ENCODE peak calls at places on chromosomes 6 and 20, in seven cellular contexts. V, D, M, A, Z, P and J are unnamed samples.

GRCh38 chr6:150079604-150080003 is 10.7 kb upstream of the ULBP3 start:
- DNase-seq in A (peak), M (peak), P (no peak), V (no peak), D (no peak), Z (no peak), J (no peak)

GRCh38 chr6:168193816-168194701 is 115.0 kb upstream of the FRMD1 start:
- DNase-seq in V (no peak), Z (no peak), M (no peak), P (peak), D (no peak), A (peak), J (no peak)

GRCh38 chr6:143515766-143516355 is 4.3 kb upstream of the FUCA2 start:
- DNase-seq in V (no peak), M (no peak), D (no peak), A (no peak), P (no peak), Z (no peak), J (no peak)

GRCh38 chr20:47317127-47317895 is 39.2 kb downstream of the ZMYND8 start:
- DNase-seq in D (peak), V (peak), Z (peak), P (peak), M (peak), A (peak), J (peak)

GRCh38 chr20:23298155-23298554 is 52.4 kb upstream of the NXT1 start:
- DNase-seq in M (no peak), P (no peak), V (no peak), Z (no peak), D (no peak), A (peak), J (no peak)

GRCh38 chr6:53959717-53960116 is 151.5 kb upstream of the MLIP start:
- DNase-seq in D (no peak), V (no peak), Z (no peak), A (no peak), M (no peak), P (no peak), J (no peak)

GRCh38 chr6:39892490-39893129 is 41.7 kb downstream of the MOCS1 start:
- DNase-seq in P (peak), D (peak), V (peak), A (peak), M (peak), Z (peak), J (no peak)

GRCh38 chr6:3013901-3014674 is 14.4 kb downstream of the NQO2 start:
- DNase-seq in P (no peak), A (no peak), V (no peak), M (no peak), Z (no peak), D (no peak), J (no peak)

GRCh38 chr6:164991573-164991972 is 317.8 kb downstream of the C6orf118 start:
- DNase-seq in V (no peak), D (no peak), A (no peak), M (no peak), P (no peak), Z (no peak), J (no peak)

GRCh38 chr20:2004171-2004570 is 10.3 kb upstream of the PDYN start:
- DNase-seq in M (no peak), Z (no peak), A (peak), P (no peak), V (no peak), D (no peak), J (no peak)

GRCh38 chr6:128295670-128296069 is 224.7 kb downstream of the PTPRK start:
- DNase-seq in P (no peak), Z (no peak), A (no peak), D (no peak), M (no peak), V (no peak), J (no peak)

GRCh38 chr6:142844065-142844755 is 100.8 kb downstream of the HIVEP2 start:
- DNase-seq in D (no peak), Z (peak), V (no peak), M (peak), P (no peak), A (no peak), J (no peak)

GRCh38 chr20:33477386-33478234 is 12.3 kb upstream of the CBFA2T2 start:
- DNase-seq in V (no peak), Z (no peak), A (no peak), D (no peak), M (no peak), P (no peak), J (no peak)

GRCh38 chr20:53824779-53825178 is 231.1 kb upstream of the ZNF217 start:
- DNase-seq in A (no peak), Z (peak), D (no peak), V (no peak), P (no peak), M (peak), J (no peak)

GRCh38 chr6:43886717-43887339 is 116.8 kb downstream of the VEGFA start:
- DNase-seq in V (no peak), Z (no peak), M (no peak), A (no peak), P (no peak), D (no peak), J (no peak)

GRCh38 chr6:56958481-56958880 is 3.6 kb downstream of the BEND6 start:
- DNase-seq in M (no peak), V (no peak), P (no peak), A (no peak), Z (no peak), D (no peak), J (no peak)

GRCh38 chr6:106562001-106562400 is 67.3 kb downstream of the RTN4IP1 start:
- DNase-seq in M (no peak), A (no peak), P (no peak), D (no peak), Z (no peak), V (no peak), J (no peak)

GRCh38 chr6:163173741-163174140 is 240.8 kb upstream of the QKI start:
- DNase-seq in V (no peak), D (no peak), Z (no peak), A (no peak), P (no peak), M (no peak), J (no peak)

GRCh38 chr6:68638225-68638900 is 3.3 kb downstream of the ADGRB3 start:
- DNase-seq in Z (peak), D (peak), V (no peak), M (peak), A (no peak), P (peak), J (no peak)

GRCh38 chr6:26576929-26577719 is 19.6 kb upstream of the ABT1 start:
- DNase-seq in M (peak), D (no peak), A (no peak), P (peak), Z (peak), V (peak), J (no peak)

GRCh38 chr6:137879301-137879700 is 12.2 kb downstream of the TNFAIP3 start:
- DNase-seq in P (no peak), A (no peak), D (no peak), V (no peak), Z (no peak), M (no peak), J (no peak)

GRCh38 chr6:81939774-81940165 is 187.3 kb upstream of the TENT5A start:
- DNase-seq in A (no peak), D (no peak), M (peak), V (no peak), P (no peak), Z (no peak), J (no peak)

GRCh38 chr6:115004204-115004603 is 661.4 kb upstream of the HS3ST5 start:
- DNase-seq in M (no peak), V (no peak), Z (no peak), P (no peak), D (no peak), A (no peak), J (no peak)

GRCh38 chr6:93317587-93317986 is 101.8 kb downstream of the EPHA7 start:
- DNase-seq in Z (no peak), D (no peak), M (no peak), P (no peak), V (no peak), A (no peak), J (no peak)

GRCh38 chr6:160347259-160348208 is 644 bp upstream of the SLC22A3 start:
- DNase-seq in D (no peak), Z (no peak), M (no peak), P (peak), A (no peak), V (no peak), J (no peak)

GRCh38 chr6:137512768-137513605 is 18.8 kb upstream of the OLIG3 start:
- DNase-seq in A (no peak), P (no peak), M (no peak), V (no peak), D (no peak), Z (no peak), J (no peak)

GRCh38 chr6:134402372-134402984 is 84.6 kb upstream of the SGK1 start:
- DNase-seq in Z (no peak), P (no peak), A (no peak), V (no peak), M (no peak), D (no peak), J (no peak)

GRCh38 chr6:88840289-88840688 is 123.1 kb downstream of the RNGTT start:
- DNase-seq in V (no peak), M (no peak), A (no peak), D (no peak), Z (no peak), P (no peak), J (no peak)

GRCh38 chr20:3732327-3733118 is at the start of gene HSPA12B:
- DNase-seq in V (no peak), A (no peak), M (no peak), P (peak), D (no peak), Z (no peak), J (no peak)

GRCh38 chr20:3734111-3734843 is 1.8 kb downstream of the HSPA12B start:
- DNase-seq in Z (no peak), V (no peak), M (no peak), D (no peak), P (peak), A (no peak), J (no peak)

GRCh38 chr20:3735768-3736167 is 3.3 kb downstream of the HSPA12B start:
- DNase-seq in V (no peak), M (no peak), P (no peak), Z (no peak), A (no peak), D (no peak), J (no peak)

GRCh38 chr20:3731944-3732326 is 550 bp upstream of the HSPA12B start:
- DNase-seq in D (no peak), P (peak), A (no peak), V (no peak), M (no peak), Z (no peak), J (no peak)

GRCh38 chr20:3733119-3733995 is 872 bp downstream of the HSPA12B start:
- DNase-seq in P (no peak), M (no peak), A (no peak), D (no peak), V (no peak), Z (no peak), J (no peak)
- H3K4me3 ChIP-seq in P (peak), M (no peak), A (peak), D (peak), V (peak), Z (no peak), J (peak)

DNA sequence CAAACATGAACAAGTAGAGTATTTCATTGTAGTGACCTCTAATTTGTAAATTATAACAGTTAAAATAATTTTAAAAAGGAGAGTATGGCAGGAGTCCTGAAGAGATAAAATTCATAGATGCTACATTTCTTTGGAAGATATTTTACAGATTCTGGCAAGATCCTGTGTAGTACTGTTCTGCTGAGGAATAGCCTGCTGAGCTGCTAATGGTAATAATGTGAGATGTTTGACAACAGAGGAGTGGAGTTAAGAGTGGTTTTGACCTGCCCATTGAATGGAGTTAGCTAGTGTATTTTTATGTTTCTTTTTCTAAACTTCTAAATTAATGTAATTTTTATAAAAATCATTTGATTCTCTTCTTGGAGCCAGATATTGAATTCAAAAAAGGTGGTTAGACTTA is 11.8 kb downstream of the CLVS2 start:
- DNase-seq in Z (no peak), D (no peak), V (no peak), P (no peak), A (no peak), M (no peak), J (no peak)
- TF ChIP-seq CTCF in Z (no peak), D (no peak), V (no peak), P (no peak), A (no peak), M (no peak), J (no peak)

GRCh38 chr6:87315071-87315470 is 7.3 kb upstream of the SMIM8 start:
- DNase-seq in V (no peak), Z (no peak), M (no peak), D (no peak), P (no peak), A (no peak), J (no peak)
- H3K4me3 ChIP-seq in V (no peak), Z (no peak), M (no peak), D (no peak), P (no peak), A (no peak), J (no peak)

GRCh38 chr20:18754030-18754659 is 59.4 kb upstream of the SCP2D1 start:
- DNase-seq in M (peak), A (no peak), P (no peak), Z (no peak), D (no peak), V (no peak), J (no peak)
- TF ChIP-seq CTCF in M (no peak), A (no peak), P (no peak), Z (no peak), D (no peak), V (no peak), J (no peak)

GRCh38 chr20:42097741-42098140 is 479.6 kb upstream of the CHD6 start:
- DNase-seq in A (no peak), Z (no peak), V (no peak), P (no peak), D (no peak), M (no peak), J (no peak)
- H3K4me3 ChIP-seq in A (no peak), Z (no peak), V (no peak), P (no peak), D (no peak), M (no peak), J (no peak)

DNA sequence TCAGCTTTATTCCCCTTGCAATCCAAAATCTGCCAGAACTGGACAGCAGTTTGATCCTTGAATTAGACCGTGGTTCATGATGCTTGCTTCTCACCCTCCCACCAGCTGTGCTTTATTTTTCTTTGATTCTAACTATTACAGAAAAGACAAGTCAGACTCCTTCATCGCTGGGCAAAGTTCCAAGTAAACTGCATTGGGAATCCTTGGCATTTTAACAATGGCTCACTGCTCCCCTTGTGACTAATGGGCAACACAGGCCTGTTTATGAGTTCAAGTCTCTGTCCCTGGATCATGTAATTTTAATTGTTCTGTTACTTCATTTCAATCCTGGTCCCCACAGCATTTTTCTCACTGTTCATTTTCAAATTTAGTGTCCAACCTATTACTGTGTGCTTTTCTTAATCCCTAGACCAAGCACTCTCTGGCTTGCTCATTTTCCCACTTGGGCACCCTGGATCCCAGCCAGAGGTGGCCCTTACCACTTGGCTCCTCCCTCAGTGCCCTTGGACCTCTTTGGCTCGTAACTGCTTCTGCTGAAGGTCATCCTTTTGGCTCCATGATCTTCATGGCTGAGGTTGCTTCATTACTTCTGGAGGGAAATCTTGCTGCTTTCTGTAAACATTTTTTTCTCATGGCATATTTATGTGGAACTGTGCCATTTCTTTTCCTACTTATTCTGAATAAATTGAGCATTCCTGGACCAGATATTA is 32.8 kb downstream of the PSMB9 start:
- DNase-seq in P (no peak), Z (peak), A (no peak), D (no peak), V (peak), M (peak), J (no peak)
- TF ChIP-seq CTCF in P (no peak), Z (no peak), A (no peak), D (no peak), V (no peak), M (no peak), J (no peak)

DNA sequence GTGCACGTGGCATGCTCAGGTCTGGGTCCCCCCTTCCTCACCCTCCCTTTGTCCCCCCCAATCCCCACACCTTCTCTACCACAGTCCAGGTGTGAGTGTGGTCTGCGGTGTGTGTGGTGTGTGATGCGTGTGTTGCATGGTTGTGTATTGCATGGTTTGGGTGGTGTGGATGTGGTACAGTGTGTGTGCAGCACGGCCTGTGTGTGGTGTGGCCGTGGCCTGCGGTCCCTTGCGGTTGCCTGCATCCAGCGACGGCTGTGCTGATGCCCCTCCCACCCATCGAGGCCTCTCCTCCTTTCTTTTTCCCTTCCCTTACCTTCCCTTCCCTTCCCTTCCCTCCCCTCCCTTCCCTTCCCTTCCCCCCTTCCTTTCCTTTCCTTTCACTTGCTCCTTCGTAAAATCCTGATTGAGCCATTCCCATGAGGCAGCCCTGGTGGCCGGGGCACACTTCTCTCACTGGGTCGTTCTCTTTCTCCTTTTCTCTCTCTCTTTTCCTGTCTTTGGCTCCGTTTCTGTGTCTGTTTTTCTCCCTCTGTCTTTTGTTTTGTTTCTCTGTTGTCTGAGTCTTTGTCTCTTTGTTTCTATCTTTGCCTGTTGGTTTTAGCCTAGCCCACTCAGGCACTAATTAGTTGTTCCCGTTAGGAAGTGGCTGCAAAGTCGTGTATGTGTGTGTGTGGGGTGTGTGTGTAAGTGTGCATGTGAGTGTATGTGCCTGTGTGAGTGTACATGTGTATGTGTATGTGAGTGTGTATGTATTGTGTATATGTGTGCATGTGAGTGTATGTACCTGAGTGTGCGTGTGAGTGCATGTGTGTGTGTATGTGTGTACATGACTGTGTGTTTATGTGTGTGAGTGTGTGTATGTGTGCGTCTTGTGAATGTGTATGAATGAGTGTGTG is 65.7 kb downstream of the SRC start:
- DNase-seq in P (no peak), D (no peak), M (no peak), V (no peak), A (no peak), Z (no peak), J (no peak)
- H3K4me3 ChIP-seq in P (no peak), D (peak), M (peak), V (peak), A (peak), Z (peak), J (no peak)